ENCODE peak calls at places on chromosomes 12 and 14, in six cellular contexts. E is HL-60; B is effector memory CD4-positive, alpha-beta T cell; P is cardiac muscle cell; H is IMR-90; G is thoracic aorta. V is an unnamed sample.

GRCh38 chr12:88957358-88957757 is 377.1 kb upstream of the KITLG start:
- DNase-seq in E (no peak), B (no peak), P (no peak), H (peak), G (no peak), V (no peak)

GRCh38 chr12:50104614-50105366 is 982 bp downstream of the GPD1 start:
- DNase-seq in E (no peak), B (no peak), P (no peak), H (no peak), G (no peak), V (no peak)

GRCh38 chr12:51482808-51483532 is 58.3 kb downstream of the SLC4A8 start:
- DNase-seq in E (no peak), B (no peak), P (no peak), H (no peak), G (no peak), V (no peak)

GRCh38 chr14:50533806-50534205 is 1.4 kb upstream of the MAP4K5 start:
- DNase-seq in E (no peak), B (no peak), P (no peak), H (peak), G (no peak), V (no peak)

GRCh38 chr12:103886398-103886797 is 43.8 kb upstream of the HSP90B1 start:
- DNase-seq in E (no peak), B (no peak), P (no peak), H (no peak), G (no peak), V (no peak)

GRCh38 chr12:95248095-95248494 is 30.5 kb downstream of the VEZT start:
- DNase-seq in E (no peak), B (no peak), P (no peak), H (no peak), G (no peak), V (no peak)

GRCh38 chr14:67269338-67270060 is 28.3 kb downstream of the PALS1 start:
- DNase-seq in E (no peak), B (no peak), P (peak), H (peak), G (no peak), V (peak)

GRCh38 chr12:6430124-6430989 is 14.4 kb upstream of the CD27 start:
- DNase-seq in E (peak), B (no peak), P (peak), H (peak), G (peak), V (peak)

GRCh38 chr12:46465307-46465706 is 92.7 kb upstream of the SLC38A2 start:
- DNase-seq in E (no peak), B (no peak), P (no peak), H (no peak), G (no peak), V (no peak)

GRCh38 chr14:99522457-99522891 is 41.3 kb downstream of the CCNK start:
- DNase-seq in E (no peak), B (no peak), P (peak), H (peak), G (no peak), V (no peak)

GRCh38 chr14:21103710-21104447 is 3.0 kb downstream of the TMEM253 start:
- DNase-seq in E (peak), B (peak), P (peak), H (peak), G (peak), V (peak)

GRCh38 chr14:21106191-21106505 is 5.3 kb downstream of the TMEM253 start:
- DNase-seq in E (peak), B (no peak), P (peak), H (no peak), G (no peak), V (no peak)

GRCh38 chr14:21106506-21107359 is 5.9 kb downstream of the TMEM253 start:
- DNase-seq in E (peak), B (peak), P (peak), H (peak), G (no peak), V (peak)

GRCh38 chr14:21104448-21105060 is 3.7 kb downstream of the TMEM253 start:
- DNase-seq in E (peak), B (peak), P (peak), H (peak), G (no peak), V (peak)

DNA sequence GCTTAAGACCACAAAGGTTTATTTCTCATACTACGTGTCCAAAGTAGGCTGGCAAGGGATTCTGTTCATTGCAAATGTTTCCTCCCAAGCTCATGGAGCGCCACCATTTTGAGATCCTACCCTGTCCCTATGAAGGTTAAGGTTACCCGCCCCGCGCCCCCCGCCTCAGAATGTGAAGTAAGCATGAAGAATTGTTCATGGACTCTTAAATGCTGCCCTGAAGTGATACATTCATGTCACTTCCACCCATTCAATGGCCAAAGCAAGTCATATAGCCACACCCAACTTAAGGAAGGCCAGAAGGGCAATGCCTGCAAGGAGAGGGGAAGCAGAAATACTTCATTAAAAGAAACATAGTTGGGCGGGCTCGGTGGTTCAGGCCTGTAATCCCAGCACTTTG is 4.2 kb downstream of the TMEM253 start:
- DNase-seq in E (no peak), B (no peak), P (no peak), H (no peak), G (no peak), V (no peak)
- H3K4me3 ChIP-seq in E (no peak), B (no peak), P (no peak), H (no peak), G (no peak), V (no peak)

GRCh38 chr12:57619434-57620244 is 8.4 kb downstream of the ARHGEF25 start:
- DNase-seq in E (no peak), B (no peak), P (no peak), H (no peak), G (no peak), V (no peak)
- H3K4me3 ChIP-seq in E (no peak), B (no peak), P (no peak), H (no peak), G (no peak), V (no peak)

DNA sequence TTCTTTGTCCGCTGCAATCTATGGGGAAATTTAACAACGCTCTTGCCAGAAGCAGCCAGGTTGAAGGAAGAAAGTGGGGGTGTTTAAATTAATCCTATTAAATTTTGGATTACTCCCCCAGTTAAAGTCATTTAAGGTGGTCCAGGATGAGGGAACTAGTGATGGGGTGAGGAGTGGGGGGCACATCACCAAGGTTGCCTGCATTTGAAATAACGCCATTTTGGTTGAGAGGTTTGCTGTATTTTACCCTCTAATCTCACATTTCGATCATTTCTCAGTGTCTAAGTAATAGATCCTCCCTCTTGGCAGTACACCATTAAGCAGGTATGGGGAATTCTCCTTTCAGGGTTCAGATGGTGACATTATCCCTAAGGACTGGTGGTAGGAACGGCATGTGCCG is 2.6 kb downstream of the FLRT2 start:
- DNase-seq in E (no peak), B (no peak), P (no peak), H (no peak), G (no peak), V (no peak)
- H3K4me3 ChIP-seq in E (peak), B (no peak), P (peak), H (peak), G (peak), V (peak)

GRCh38 chr12:117262749-117263148 is 72.5 kb upstream of the FBXO21 start:
- DNase-seq in E (no peak), B (no peak), P (no peak), H (no peak), G (no peak), V (no peak)
- H3K4me3 ChIP-seq in E (no peak), B (no peak), P (no peak), H (no peak), G (no peak), V (no peak)

DNA sequence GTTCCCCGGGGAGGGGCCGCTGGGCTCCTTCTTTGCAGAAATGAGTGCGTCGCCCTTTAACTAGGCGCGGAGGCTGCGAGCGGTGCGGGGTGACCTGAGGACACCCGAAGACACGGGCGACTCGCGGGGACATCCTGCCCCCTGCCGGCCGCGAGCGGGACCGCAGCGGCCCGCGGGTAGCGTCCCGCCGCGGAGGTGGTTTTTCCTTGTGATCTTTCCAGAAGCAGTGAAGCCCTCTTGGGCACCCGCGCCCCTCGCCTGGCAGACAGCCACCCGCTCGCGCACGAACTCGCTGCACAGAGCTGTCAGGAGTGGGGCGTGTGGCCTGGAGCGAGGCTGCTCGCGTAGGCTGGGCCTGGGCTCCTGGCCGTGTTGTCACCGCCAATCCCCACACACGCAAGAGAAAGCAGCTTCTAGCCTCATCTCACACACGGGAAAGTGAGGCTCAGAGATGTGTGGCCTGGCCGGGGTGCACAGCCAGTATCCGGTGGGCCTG is 67.2 kb downstream of the DIO3 start:
- DNase-seq in E (peak), B (peak), P (peak), H (peak), G (no peak), V (no peak)
- H3K4me3 ChIP-seq in E (no peak), B (no peak), P (no peak), H (peak), G (peak), V (peak)

DNA sequence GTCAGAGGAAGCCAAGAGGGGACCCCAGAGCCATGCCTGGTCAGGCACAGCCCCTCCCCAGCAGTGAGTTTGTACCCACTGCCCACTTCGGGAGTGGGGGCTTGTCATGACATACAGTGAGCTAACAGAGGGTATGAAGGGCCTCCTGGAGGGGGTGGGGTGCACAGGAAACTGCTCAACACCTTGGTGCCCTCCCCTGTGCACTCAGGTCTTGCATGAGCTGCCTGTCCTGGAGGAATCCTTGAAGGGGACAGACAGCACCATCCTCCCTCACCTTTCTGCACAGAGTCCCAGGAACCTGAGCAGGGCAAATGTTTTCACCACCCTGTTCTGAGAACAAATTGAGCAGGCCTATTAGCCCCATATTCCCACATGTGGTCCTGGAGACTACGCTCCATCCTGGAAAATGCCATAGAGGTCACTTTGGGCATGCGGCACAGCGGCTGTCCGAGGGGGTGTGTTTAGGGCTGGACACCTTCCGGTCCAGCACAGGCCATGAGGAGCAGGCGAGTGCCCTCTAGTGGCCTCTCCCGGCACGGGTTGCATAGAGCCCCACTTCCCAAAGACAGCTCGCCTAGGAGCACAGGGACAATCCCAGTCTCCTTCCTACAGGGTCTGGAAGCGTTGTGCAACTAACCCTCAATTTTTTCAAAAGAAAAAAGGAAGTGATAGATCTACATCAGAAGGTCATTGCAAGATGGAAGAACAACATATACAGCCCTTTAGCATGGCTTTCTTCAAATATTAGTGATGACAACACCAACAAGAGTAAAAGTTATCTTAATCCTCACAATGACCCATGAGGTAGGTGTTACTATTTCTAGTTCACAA is 31.9 kb upstream of the ZFP36L1 start:
- DNase-seq in E (peak), B (no peak), P (peak), H (peak), G (peak), V (no peak)
- H3K4me3 ChIP-seq in E (no peak), B (no peak), P (no peak), H (no peak), G (peak), V (no peak)

GRCh38 chr14:55302770-55303472 is 31.7 kb downstream of the FBXO34 start:
- DNase-seq in E (peak), B (no peak), P (no peak), H (no peak), G (no peak), V (no peak)
- H3K4me3 ChIP-seq in E (no peak), B (no peak), P (no peak), H (no peak), G (no peak), V (no peak)

GRCh38 chr12:57429473-57430116 is 1.2 kb downstream of the R3HDM2 start:
- DNase-seq in E (no peak), B (no peak), P (peak), H (peak), G (no peak), V (no peak)
- H3K4me3 ChIP-seq in E (peak), B (peak), P (peak), H (peak), G (peak), V (peak)

GRCh38 chr14:21913759-21914158 is 240.1 kb upstream of the OR4E1 start:
- DNase-seq in E (peak), B (peak), P (peak), H (peak), G (no peak), V (no peak)

GRCh38 chr14:21923820-21924219 is 250.2 kb upstream of the OR4E1 start:
- DNase-seq in E (peak), B (peak), P (no peak), H (no peak), G (no peak), V (no peak)

GRCh38 chr14:21921453-21921852 is 247.8 kb upstream of the OR4E1 start:
- DNase-seq in E (no peak), B (no peak), P (no peak), H (no peak), G (no peak), V (no peak)

GRCh38 chr14:21915814-21916213 is 242.2 kb upstream of the OR4E1 start:
- DNase-seq in E (no peak), B (no peak), P (peak), H (no peak), G (no peak), V (no peak)

DNA sequence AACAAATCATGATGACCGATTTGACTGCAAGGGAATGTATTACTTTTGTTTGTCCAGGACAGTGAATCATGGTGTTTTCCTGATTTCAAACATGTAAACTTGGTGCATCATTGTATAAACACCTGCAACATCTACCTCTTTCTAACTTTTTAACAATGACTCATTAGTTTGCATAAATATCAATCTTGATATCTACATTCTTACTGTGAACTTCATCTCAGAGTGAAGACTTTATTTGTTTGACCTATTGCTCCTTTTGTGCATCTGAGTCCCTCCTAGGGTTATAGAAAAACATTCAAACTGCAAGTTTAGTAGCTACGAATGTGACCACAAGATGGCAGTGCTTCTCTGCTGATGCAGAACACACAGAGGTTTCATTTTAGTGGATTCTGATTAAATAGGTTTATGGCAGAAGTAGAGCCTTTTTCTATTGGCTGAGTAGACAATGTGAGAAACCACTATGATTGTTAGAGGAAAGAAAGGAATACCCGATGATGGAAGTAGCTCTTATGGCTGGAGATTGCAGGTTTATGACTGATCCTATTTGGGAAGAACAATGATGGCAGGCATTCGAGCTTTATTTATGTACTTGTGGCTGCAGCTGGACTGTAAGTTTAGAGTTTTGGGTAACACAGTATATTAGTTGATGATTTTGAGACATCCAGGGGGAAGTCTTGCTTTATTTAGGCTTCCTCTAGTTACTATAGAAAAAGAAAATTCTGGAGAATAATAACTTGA is 244.2 kb upstream of the OR4E1 start:
- DNase-seq in E (peak), B (peak), P (peak), H (peak), G (no peak), V (no peak)
- H3K4me3 ChIP-seq in E (no peak), B (peak), P (no peak), H (no peak), G (peak), V (no peak)